ENCODE peak calls at places on chromosomes 1 and 21, in ten cellular contexts. One of them, this sample, is unnamed.

GRCh38 chr1:224852901-224853568 is 76.4 kb upstream of the DNAH14 start:
- DNase-seq in activated effector memory CD4-positive, alpha-beta T cell treated with anti-CD3 and anti-CD28 coated beads, Interleukin-2, amount 50 U/mL, for 16 hours: no peak
- DNase-seq in HEK293T: peak
- DNase-seq in CD4-positive, alpha-beta memory T cell: no peak
- DNase-seq in activated naive CD4-positive, alpha-beta T cell: no peak
- DNase-seq in EL: peak
- DNase-seq in CD8-positive, alpha-beta T cell: no peak
- DNase-seq in upper lobe of right lung: no peak
- DNase-seq in activated naive CD8-positive, alpha-beta T cell treated with anti-CD3 and anti-CD28 coated beads for 36 hours: no peak
- DNase-seq in CD8-positive, alpha-beta memory T cell: no peak
- DNase-seq in this sample: no peak

GRCh38 chr1:15476927-15477326 is 1.0 kb downstream of the CELA2B start:
- DNase-seq in activated effector memory CD4-positive, alpha-beta T cell treated with anti-CD3 and anti-CD28 coated beads, Interleukin-2, amount 50 U/mL, for 16 hours: no peak
- DNase-seq in HEK293T: no peak
- DNase-seq in CD4-positive, alpha-beta memory T cell: no peak
- DNase-seq in activated naive CD4-positive, alpha-beta T cell: no peak
- DNase-seq in EL: no peak
- DNase-seq in CD8-positive, alpha-beta T cell: no peak
- DNase-seq in upper lobe of right lung: no peak
- DNase-seq in activated naive CD8-positive, alpha-beta T cell treated with anti-CD3 and anti-CD28 coated beads for 36 hours: no peak
- DNase-seq in CD8-positive, alpha-beta memory T cell: no peak
- DNase-seq in this sample: no peak

GRCh38 chr1:224529844-224530243 is 86.3 kb upstream of the CNIH3 start:
- DNase-seq in activated effector memory CD4-positive, alpha-beta T cell treated with anti-CD3 and anti-CD28 coated beads, Interleukin-2, amount 50 U/mL, for 16 hours: no peak
- DNase-seq in HEK293T: no peak
- DNase-seq in CD4-positive, alpha-beta memory T cell: no peak
- DNase-seq in activated naive CD4-positive, alpha-beta T cell: no peak
- DNase-seq in EL: no peak
- DNase-seq in CD8-positive, alpha-beta T cell: no peak
- DNase-seq in upper lobe of right lung: no peak
- DNase-seq in activated naive CD8-positive, alpha-beta T cell treated with anti-CD3 and anti-CD28 coated beads for 36 hours: no peak
- DNase-seq in CD8-positive, alpha-beta memory T cell: no peak
- DNase-seq in this sample: no peak

GRCh38 chr21:15446193-15446592 is 283.6 kb upstream of the USP25 start:
- DNase-seq in activated effector memory CD4-positive, alpha-beta T cell treated with anti-CD3 and anti-CD28 coated beads, Interleukin-2, amount 50 U/mL, for 16 hours: no peak
- DNase-seq in HEK293T: no peak
- DNase-seq in CD4-positive, alpha-beta memory T cell: no peak
- DNase-seq in activated naive CD4-positive, alpha-beta T cell: no peak
- DNase-seq in EL: no peak
- DNase-seq in CD8-positive, alpha-beta T cell: no peak
- DNase-seq in upper lobe of right lung: no peak
- DNase-seq in activated naive CD8-positive, alpha-beta T cell treated with anti-CD3 and anti-CD28 coated beads for 36 hours: no peak
- DNase-seq in CD8-positive, alpha-beta memory T cell: no peak
- DNase-seq in this sample: no peak

GRCh38 chr1:35663434-35663833 is 22.1 kb upstream of the PSMB2 start:
- DNase-seq in activated effector memory CD4-positive, alpha-beta T cell treated with anti-CD3 and anti-CD28 coated beads, Interleukin-2, amount 50 U/mL, for 16 hours: no peak
- DNase-seq in HEK293T: no peak
- DNase-seq in CD4-positive, alpha-beta memory T cell: no peak
- DNase-seq in activated naive CD4-positive, alpha-beta T cell: no peak
- DNase-seq in EL: no peak
- DNase-seq in CD8-positive, alpha-beta T cell: no peak
- DNase-seq in upper lobe of right lung: no peak
- DNase-seq in activated naive CD8-positive, alpha-beta T cell treated with anti-CD3 and anti-CD28 coated beads for 36 hours: no peak
- DNase-seq in CD8-positive, alpha-beta memory T cell: no peak
- DNase-seq in this sample: no peak

GRCh38 chr1:117128323-117129079 is 7.0 kb upstream of the TRIM45 start:
- DNase-seq in activated effector memory CD4-positive, alpha-beta T cell treated with anti-CD3 and anti-CD28 coated beads, Interleukin-2, amount 50 U/mL, for 16 hours: no peak
- DNase-seq in HEK293T: peak
- DNase-seq in CD4-positive, alpha-beta memory T cell: peak
- DNase-seq in activated naive CD4-positive, alpha-beta T cell: no peak
- DNase-seq in EL: peak
- DNase-seq in CD8-positive, alpha-beta T cell: no peak
- DNase-seq in upper lobe of right lung: no peak
- DNase-seq in activated naive CD8-positive, alpha-beta T cell treated with anti-CD3 and anti-CD28 coated beads for 36 hours: no peak
- DNase-seq in CD8-positive, alpha-beta memory T cell: peak
- DNase-seq in this sample: no peak

GRCh38 chr21:37684577-37684976 is 231.7 kb downstream of the KCNJ6 start:
- DNase-seq in activated effector memory CD4-positive, alpha-beta T cell treated with anti-CD3 and anti-CD28 coated beads, Interleukin-2, amount 50 U/mL, for 16 hours: no peak
- DNase-seq in HEK293T: no peak
- DNase-seq in CD4-positive, alpha-beta memory T cell: no peak
- DNase-seq in activated naive CD4-positive, alpha-beta T cell: no peak
- DNase-seq in EL: no peak
- DNase-seq in CD8-positive, alpha-beta T cell: no peak
- DNase-seq in upper lobe of right lung: no peak
- DNase-seq in activated naive CD8-positive, alpha-beta T cell treated with anti-CD3 and anti-CD28 coated beads for 36 hours: no peak
- DNase-seq in CD8-positive, alpha-beta memory T cell: no peak
- DNase-seq in this sample: no peak

GRCh38 chr1:245380790-245381535 is 226.2 kb downstream of the KIF26B start:
- DNase-seq in activated effector memory CD4-positive, alpha-beta T cell treated with anti-CD3 and anti-CD28 coated beads, Interleukin-2, amount 50 U/mL, for 16 hours: no peak
- DNase-seq in HEK293T: peak
- DNase-seq in CD4-positive, alpha-beta memory T cell: no peak
- DNase-seq in activated naive CD4-positive, alpha-beta T cell: no peak
- DNase-seq in EL: no peak
- DNase-seq in CD8-positive, alpha-beta T cell: no peak
- DNase-seq in upper lobe of right lung: no peak
- DNase-seq in activated naive CD8-positive, alpha-beta T cell treated with anti-CD3 and anti-CD28 coated beads for 36 hours: peak
- DNase-seq in CD8-positive, alpha-beta memory T cell: no peak
- DNase-seq in this sample: no peak

GRCh38 chr1:220698607-220699016 is 8.4 kb downstream of the C1orf115 start:
- DNase-seq in activated effector memory CD4-positive, alpha-beta T cell treated with anti-CD3 and anti-CD28 coated beads, Interleukin-2, amount 50 U/mL, for 16 hours: no peak
- DNase-seq in HEK293T: no peak
- DNase-seq in CD4-positive, alpha-beta memory T cell: no peak
- DNase-seq in activated naive CD4-positive, alpha-beta T cell: no peak
- DNase-seq in EL: no peak
- DNase-seq in CD8-positive, alpha-beta T cell: no peak
- DNase-seq in upper lobe of right lung: no peak
- DNase-seq in activated naive CD8-positive, alpha-beta T cell treated with anti-CD3 and anti-CD28 coated beads for 36 hours: no peak
- DNase-seq in CD8-positive, alpha-beta memory T cell: no peak
- DNase-seq in this sample: no peak

GRCh38 chr21:42250422-42251403 is 31.8 kb downstream of the ABCG1 start:
- DNase-seq in activated effector memory CD4-positive, alpha-beta T cell treated with anti-CD3 and anti-CD28 coated beads, Interleukin-2, amount 50 U/mL, for 16 hours: no peak
- DNase-seq in HEK293T: no peak
- DNase-seq in CD4-positive, alpha-beta memory T cell: no peak
- DNase-seq in activated naive CD4-positive, alpha-beta T cell: no peak
- DNase-seq in EL: no peak
- DNase-seq in CD8-positive, alpha-beta T cell: no peak
- DNase-seq in upper lobe of right lung: no peak
- DNase-seq in activated naive CD8-positive, alpha-beta T cell treated with anti-CD3 and anti-CD28 coated beads for 36 hours: no peak
- DNase-seq in CD8-positive, alpha-beta memory T cell: no peak
- DNase-seq in this sample: no peak

GRCh38 chr1:178739285-178740045 is 14.4 kb downstream of the RALGPS2 start:
- DNase-seq in activated effector memory CD4-positive, alpha-beta T cell treated with anti-CD3 and anti-CD28 coated beads, Interleukin-2, amount 50 U/mL, for 16 hours: no peak
- DNase-seq in HEK293T: no peak
- DNase-seq in CD4-positive, alpha-beta memory T cell: no peak
- DNase-seq in activated naive CD4-positive, alpha-beta T cell: no peak
- DNase-seq in EL: peak
- DNase-seq in CD8-positive, alpha-beta T cell: no peak
- DNase-seq in upper lobe of right lung: no peak
- DNase-seq in activated naive CD8-positive, alpha-beta T cell treated with anti-CD3 and anti-CD28 coated beads for 36 hours: no peak
- DNase-seq in CD8-positive, alpha-beta memory T cell: no peak
- DNase-seq in this sample: no peak

GRCh38 chr1:55375617-55376258 is 160.6 kb upstream of the USP24 start:
- DNase-seq in activated effector memory CD4-positive, alpha-beta T cell treated with anti-CD3 and anti-CD28 coated beads, Interleukin-2, amount 50 U/mL, for 16 hours: no peak
- DNase-seq in HEK293T: peak
- DNase-seq in CD4-positive, alpha-beta memory T cell: peak
- DNase-seq in activated naive CD4-positive, alpha-beta T cell: peak
- DNase-seq in EL: peak
- DNase-seq in CD8-positive, alpha-beta T cell: no peak
- DNase-seq in upper lobe of right lung: no peak
- DNase-seq in activated naive CD8-positive, alpha-beta T cell treated with anti-CD3 and anti-CD28 coated beads for 36 hours: peak
- DNase-seq in CD8-positive, alpha-beta memory T cell: peak
- DNase-seq in this sample: no peak

GRCh38 chr1:218224101-218224500 is 61.0 kb upstream of the RRP15 start:
- DNase-seq in activated effector memory CD4-positive, alpha-beta T cell treated with anti-CD3 and anti-CD28 coated beads, Interleukin-2, amount 50 U/mL, for 16 hours: no peak
- DNase-seq in HEK293T: no peak
- DNase-seq in CD4-positive, alpha-beta memory T cell: no peak
- DNase-seq in activated naive CD4-positive, alpha-beta T cell: no peak
- DNase-seq in EL: no peak
- DNase-seq in CD8-positive, alpha-beta T cell: no peak
- DNase-seq in upper lobe of right lung: no peak
- DNase-seq in activated naive CD8-positive, alpha-beta T cell treated with anti-CD3 and anti-CD28 coated beads for 36 hours: no peak
- DNase-seq in CD8-positive, alpha-beta memory T cell: no peak
- DNase-seq in this sample: no peak

GRCh38 chr1:167722152-167722869 is 529 bp downstream of the MPZL1 start:
- DNase-seq in activated effector memory CD4-positive, alpha-beta T cell treated with anti-CD3 and anti-CD28 coated beads, Interleukin-2, amount 50 U/mL, for 16 hours: peak
- DNase-seq in HEK293T: peak
- DNase-seq in CD4-positive, alpha-beta memory T cell: peak
- DNase-seq in activated naive CD4-positive, alpha-beta T cell: peak
- DNase-seq in EL: peak
- DNase-seq in CD8-positive, alpha-beta T cell: no peak
- DNase-seq in upper lobe of right lung: peak
- DNase-seq in activated naive CD8-positive, alpha-beta T cell treated with anti-CD3 and anti-CD28 coated beads for 36 hours: peak
- DNase-seq in CD8-positive, alpha-beta memory T cell: peak
- DNase-seq in this sample: no peak

GRCh38 chr1:184191181-184191601 is 139.7 kb downstream of the TSEN15 start:
- DNase-seq in activated effector memory CD4-positive, alpha-beta T cell treated with anti-CD3 and anti-CD28 coated beads, Interleukin-2, amount 50 U/mL, for 16 hours: no peak
- DNase-seq in HEK293T: no peak
- DNase-seq in CD4-positive, alpha-beta memory T cell: no peak
- DNase-seq in activated naive CD4-positive, alpha-beta T cell: no peak
- DNase-seq in EL: peak
- DNase-seq in CD8-positive, alpha-beta T cell: no peak
- DNase-seq in upper lobe of right lung: no peak
- DNase-seq in activated naive CD8-positive, alpha-beta T cell treated with anti-CD3 and anti-CD28 coated beads for 36 hours: no peak
- DNase-seq in CD8-positive, alpha-beta memory T cell: no peak
- DNase-seq in this sample: no peak

This sample was measured in sciatic nerve.